ENCODE peak calls at places on chromosomes 1 and 21, in seven cellular contexts. One of them, this sample, is unnamed.

GRCh38 chr1:22837332-22837731 is 126.7 kb downstream of the EPHB2 start:
- DNase-seq in transverse colon: no peak
- DNase-seq in neural progenitor cell: no peak
- DNase-seq in endodermal cell: no peak
- DNase-seq in HepG2: no peak
- DNase-seq in SK-N-SH: no peak
- DNase-seq in GM23338: no peak
- DNase-seq in this sample: no peak

GRCh38 chr1:151847867-151848596 is 5.5 kb downstream of the THEM5 start:
- DNase-seq in HepG2: no peak
- DNase-seq in transverse colon: no peak
- DNase-seq in SK-N-SH: peak; percentile 84
- DNase-seq in neural progenitor cell: no peak
- DNase-seq in endodermal cell: peak; percentile 32
- DNase-seq in GM23338: no peak
- DNase-seq in this sample: no peak

GRCh38 chr1:86018311-86018923 is 138.2 kb downstream of the COL24A1 start:
- DNase-seq in HepG2: peak; percentile 10
- DNase-seq in GM23338: peak; percentile 68
- DNase-seq in transverse colon: no peak
- DNase-seq in endodermal cell: peak; percentile 54
- DNase-seq in SK-N-SH: peak; percentile 31
- DNase-seq in neural progenitor cell: peak; percentile 48
- DNase-seq in this sample: no peak

GRCh38 chr1:213014642-213015041 is 1.0 kb downstream of the ANGEL2 start:
- DNase-seq in GM23338: peak; percentile 24
- DNase-seq in SK-N-SH: peak; percentile 13
- DNase-seq in neural progenitor cell: peak; percentile 29
- DNase-seq in endodermal cell: no peak
- DNase-seq in HepG2: peak; percentile 16
- DNase-seq in transverse colon: no peak
- DNase-seq in this sample: no peak

GRCh38 chr1:236535656-236536293 is 12.0 kb downstream of the LGALS8 start:
- DNase-seq in HepG2: no peak
- DNase-seq in neural progenitor cell: no peak
- DNase-seq in GM23338: no peak
- DNase-seq in endodermal cell: no peak
- DNase-seq in SK-N-SH: peak; percentile 57
- DNase-seq in transverse colon: no peak
- DNase-seq in this sample: no peak

GRCh38 chr1:226655251-226656163 is 83.6 kb downstream of the ITPKB start:
- DNase-seq in endodermal cell: peak; percentile 86
- DNase-seq in neural progenitor cell: no peak
- DNase-seq in HepG2: no peak
- DNase-seq in GM23338: no peak
- DNase-seq in transverse colon: no peak
- DNase-seq in SK-N-SH: no peak
- DNase-seq in this sample: no peak

GRCh38 chr1:68213843-68214242 is 18.5 kb downstream of the WLS start:
- DNase-seq in HepG2: peak; percentile 3
- DNase-seq in transverse colon: peak; percentile 75
- DNase-seq in GM23338: no peak
- DNase-seq in neural progenitor cell: no peak
- DNase-seq in endodermal cell: no peak
- DNase-seq in SK-N-SH: peak; percentile 22
- DNase-seq in this sample: no peak

GRCh38 chr21:38819051-38819718 is 13.5 kb downstream of the ETS2 start:
- DNase-seq in neural progenitor cell: no peak
- DNase-seq in SK-N-SH: no peak
- DNase-seq in endodermal cell: peak; percentile 40
- DNase-seq in GM23338: no peak
- DNase-seq in transverse colon: no peak
- DNase-seq in HepG2: no peak
- DNase-seq in this sample: no peak

GRCh38 chr1:160520999-160521398 is 2.1 kb downstream of the SLAMF6 start:
- DNase-seq in endodermal cell: no peak
- DNase-seq in transverse colon: no peak
- DNase-seq in neural progenitor cell: no peak
- DNase-seq in SK-N-SH: no peak
- DNase-seq in GM23338: no peak
- DNase-seq in HepG2: no peak
- DNase-seq in this sample: no peak

GRCh38 chr1:229225331-229225782 is 45.6 kb upstream of the RAB4A start:
- DNase-seq in HepG2: peak; percentile 61
- DNase-seq in endodermal cell: no peak
- DNase-seq in SK-N-SH: no peak
- DNase-seq in GM23338: no peak
- DNase-seq in transverse colon: peak; percentile 86
- DNase-seq in neural progenitor cell: no peak
- DNase-seq in this sample: no peak

GRCh38 chr1:157166581-157166980 is 28.4 kb upstream of the ETV3 start:
- DNase-seq in SK-N-SH: no peak
- DNase-seq in GM23338: no peak
- DNase-seq in endodermal cell: no peak
- DNase-seq in transverse colon: no peak
- DNase-seq in HepG2: no peak
- DNase-seq in neural progenitor cell: no peak
- DNase-seq in this sample: no peak

GRCh38 chr1:68320349-68320748 is 88.0 kb upstream of the WLS start:
- DNase-seq in neural progenitor cell: peak; percentile 25
- DNase-seq in endodermal cell: peak; percentile 58
- DNase-seq in transverse colon: no peak
- DNase-seq in SK-N-SH: no peak
- DNase-seq in HepG2: no peak
- DNase-seq in GM23338: peak; percentile 21
- DNase-seq in this sample: no peak

GRCh38 chr1:41333146-41333784 is 28.0 kb upstream of the FOXO6 start:
- DNase-seq in transverse colon: no peak
- DNase-seq in neural progenitor cell: no peak
- DNase-seq in HepG2: peak; percentile 16
- DNase-seq in GM23338: no peak
- DNase-seq in endodermal cell: peak; percentile 22
- DNase-seq in SK-N-SH: no peak
- DNase-seq in this sample: no peak

GRCh38 chr1:217029311-217030157 is 306.3 kb upstream of the ESRRG start:
- DNase-seq in neural progenitor cell: no peak
- DNase-seq in endodermal cell: no peak
- DNase-seq in GM23338: no peak
- DNase-seq in HepG2: no peak
- DNase-seq in SK-N-SH: no peak
- DNase-seq in transverse colon: peak; percentile 37
- DNase-seq in this sample: no peak

GRCh38 chr1:98333936-98334335 is 327.6 kb upstream of the SNX7 start:
- DNase-seq in GM23338: no peak
- DNase-seq in HepG2: no peak
- DNase-seq in transverse colon: no peak
- DNase-seq in endodermal cell: no peak
- DNase-seq in SK-N-SH: no peak
- DNase-seq in neural progenitor cell: no peak
- DNase-seq in this sample: peak; percentile 29

GRCh38 chr1:182595641-182596240 is 6.7 kb upstream of the RNASEL start:
- DNase-seq in transverse colon: peak; percentile 79
- DNase-seq in neural progenitor cell: peak; percentile 78
- DNase-seq in endodermal cell: peak; percentile 91
- DNase-seq in GM23338: peak; percentile 86
- DNase-seq in HepG2: peak; percentile 30
- DNase-seq in SK-N-SH: peak; percentile 69
- DNase-seq in this sample: peak; percentile 55

GRCh38 chr1:113811353-113811887 is 856 bp downstream of the RSBN1 start:
- DNase-seq in SK-N-SH: peak; percentile 19
- DNase-seq in HepG2: peak; percentile 9
- DNase-seq in endodermal cell: peak; percentile 86
- DNase-seq in transverse colon: peak; percentile 62
- DNase-seq in neural progenitor cell: peak; percentile 82
- DNase-seq in GM23338: peak; percentile 57
- DNase-seq in this sample: peak; percentile 59

GRCh38 chr1:150972417-150972940 is 2.2 kb downstream of the CERS2 start:
- DNase-seq in SK-N-SH: no peak
- DNase-seq in neural progenitor cell: no peak
- DNase-seq in GM23338: no peak
- DNase-seq in transverse colon: no peak
- DNase-seq in HepG2: no peak
- DNase-seq in endodermal cell: no peak
- DNase-seq in this sample: peak; percentile 54

GRCh38 chr21:42683371-42684108 is 30.1 kb downstream of the PDE9A start:
- DNase-seq in neural progenitor cell: no peak
- DNase-seq in SK-N-SH: no peak
- DNase-seq in endodermal cell: no peak
- DNase-seq in transverse colon: no peak
- DNase-seq in HepG2: no peak
- DNase-seq in GM23338: no peak
- DNase-seq in this sample: no peak

GRCh38 chr1:218463194-218464156 is 118.3 kb downstream of the TGFB2 start:
- DNase-seq in transverse colon: peak; percentile 20
- DNase-seq in GM23338: no peak
- DNase-seq in endodermal cell: no peak
- DNase-seq in HepG2: no peak
- DNase-seq in SK-N-SH: peak; percentile 6
- DNase-seq in neural progenitor cell: peak; percentile 70
- DNase-seq in this sample: no peak

GRCh38 chr1:173258484-173259264 is 51.5 kb upstream of the TNFSF4 start:
- DNase-seq in HepG2: no peak
- DNase-seq in transverse colon: no peak
- DNase-seq in endodermal cell: peak; percentile 47
- DNase-seq in GM23338: peak; percentile 4
- DNase-seq in neural progenitor cell: no peak
- DNase-seq in SK-N-SH: no peak
- DNase-seq in this sample: no peak

GRCh38 chr1:205444300-205444930 is 11.4 kb downstream of the BLACAT1 start:
- DNase-seq in transverse colon: no peak
- DNase-seq in HepG2: no peak
- DNase-seq in neural progenitor cell: no peak
- DNase-seq in GM23338: peak; percentile 29
- DNase-seq in SK-N-SH: no peak
- DNase-seq in endodermal cell: no peak
- DNase-seq in this sample: no peak

DNA sequence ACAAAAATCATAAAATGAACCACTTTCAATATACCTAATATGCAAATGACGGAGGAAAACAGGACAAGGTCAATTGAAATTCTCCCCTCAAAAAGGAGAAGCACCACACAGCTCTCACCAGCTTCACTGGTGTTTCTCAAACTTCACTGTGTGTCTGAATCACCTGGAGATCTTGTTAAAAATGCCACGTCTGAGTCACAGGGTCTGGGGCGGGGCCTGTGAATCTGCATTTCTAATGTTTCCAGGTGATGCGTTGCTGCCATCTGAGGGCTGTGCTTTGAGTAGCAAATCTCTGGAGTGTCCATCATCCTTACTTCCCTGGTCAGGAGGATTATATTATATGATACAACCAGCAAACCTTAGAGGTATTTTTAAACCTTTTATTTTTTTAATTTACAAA is 9.0 kb downstream of the CLDN19 start:
- DNase-seq in endodermal cell: peak; percentile 71
- DNase-seq in neural progenitor cell: no peak
- DNase-seq in HepG2: no peak
- DNase-seq in transverse colon: peak; percentile 55
- DNase-seq in SK-N-SH: peak; percentile 32
- DNase-seq in GM23338: peak; percentile 61
- DNase-seq in this sample: peak; percentile 55
- TF ChIP-seq CTCF in endodermal cell: peak; percentile 42
- TF ChIP-seq CTCF in neural progenitor cell: peak; percentile 22
- TF ChIP-seq CTCF in HepG2: peak; percentile 60
- TF ChIP-seq CTCF in transverse colon: no peak
- TF ChIP-seq CTCF in SK-N-SH: peak; percentile 37
- TF ChIP-seq CTCF in GM23338: peak; percentile 74
- TF ChIP-seq CTCF in this sample: peak; percentile 56

DNA sequence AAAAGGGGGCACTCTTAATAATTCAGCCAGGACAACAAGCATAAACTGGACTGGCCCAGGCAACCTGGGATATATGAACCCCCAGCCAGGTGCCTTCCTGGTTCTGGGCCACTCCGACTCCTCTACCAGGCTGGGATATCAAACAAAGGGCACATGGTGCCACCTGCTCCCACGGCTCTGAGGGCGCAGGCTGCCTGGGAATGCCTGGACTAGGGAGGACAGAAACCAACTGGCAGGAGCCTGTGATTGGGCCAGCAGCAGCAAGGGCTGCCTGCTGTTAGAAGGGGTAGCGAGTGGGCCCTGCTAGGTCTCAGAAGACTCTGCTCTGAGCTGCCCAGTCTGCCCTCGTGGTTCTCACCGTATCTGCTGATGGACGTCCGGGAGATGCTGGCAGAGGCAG is 123.2 kb upstream of the CD34 start:
- DNase-seq in neural progenitor cell: no peak
- DNase-seq in SK-N-SH: no peak
- DNase-seq in transverse colon: no peak
- DNase-seq in GM23338: no peak
- DNase-seq in HepG2: no peak
- DNase-seq in endodermal cell: no peak
- DNase-seq in this sample: no peak
- H3K27ac ChIP-seq in neural progenitor cell: no peak overlapping the region
- H3K27ac ChIP-seq in SK-N-SH: no peak overlapping the region
- H3K27ac ChIP-seq in transverse colon: no peak overlapping the region
- H3K27ac ChIP-seq in GM23338: no peak overlapping the region
- H3K27ac ChIP-seq in HepG2: no peak overlapping the region
- H3K27ac ChIP-seq in endodermal cell: no peak overlapping the region
- H3K27ac ChIP-seq in this sample: no peak overlapping the region

DNA sequence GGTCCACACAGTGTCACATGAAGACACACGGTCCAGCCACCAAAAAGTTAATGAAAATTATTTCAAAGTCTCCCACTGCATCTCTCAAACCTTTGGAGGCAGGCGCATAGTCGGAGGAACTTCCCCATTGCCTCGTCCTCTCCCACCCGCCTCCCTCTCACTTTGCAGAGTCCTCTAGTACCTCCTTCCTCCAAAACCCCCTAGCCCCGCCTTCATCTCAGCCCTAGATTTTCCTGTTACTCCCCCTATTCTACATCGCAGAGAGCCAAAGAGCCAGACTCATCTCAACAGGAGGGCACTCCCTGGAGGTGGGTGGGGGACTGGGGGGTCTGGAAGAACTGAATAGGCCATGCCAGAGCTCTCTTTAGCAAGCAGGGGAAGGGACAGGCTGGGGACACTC is 79.3 kb downstream of the DISP3 start:
- DNase-seq in HepG2: no peak
- DNase-seq in SK-N-SH: no peak
- DNase-seq in transverse colon: no peak
- DNase-seq in endodermal cell: peak; percentile 65
- DNase-seq in neural progenitor cell: peak; percentile 36
- DNase-seq in GM23338: peak; percentile 59
- DNase-seq in this sample: no peak
- H3K27me3 ChIP-seq in HepG2: peaks cover 1% of the 10 kb centered on the region
- H3K27me3 ChIP-seq in SK-N-SH: no peaks in the 10 kb centered on the region
- H3K27me3 ChIP-seq in transverse colon: peaks cover 76% of the 10 kb centered on the region
- H3K27me3 ChIP-seq in endodermal cell: peaks cover 10% of the 10 kb centered on the region
- H3K27me3 ChIP-seq in neural progenitor cell: peaks cover 3% of the 10 kb centered on the region
- H3K27me3 ChIP-seq in GM23338: no peaks in the 10 kb centered on the region
- H3K27me3 ChIP-seq in this sample: no peaks in the 10 kb centered on the region

GRCh38 chr21:16978309-16978895 is 534.4 kb upstream of the CXADR start:
- DNase-seq in SK-N-SH: no peak
- DNase-seq in HepG2: no peak
- DNase-seq in neural progenitor cell: no peak
- DNase-seq in transverse colon: no peak
- DNase-seq in GM23338: no peak
- DNase-seq in endodermal cell: no peak
- DNase-seq in this sample: no peak

GRCh38 chr21:16974060-16974459 is 538.8 kb upstream of the CXADR start:
- DNase-seq in GM23338: no peak
- DNase-seq in SK-N-SH: no peak
- DNase-seq in transverse colon: no peak
- DNase-seq in endodermal cell: no peak
- DNase-seq in HepG2: no peak
- DNase-seq in neural progenitor cell: no peak
- DNase-seq in this sample: no peak

GRCh38 chr21:16979574-16979973 is 533.3 kb upstream of the CXADR start:
- DNase-seq in transverse colon: no peak
- DNase-seq in neural progenitor cell: no peak
- DNase-seq in endodermal cell: no peak
- DNase-seq in HepG2: no peak
- DNase-seq in SK-N-SH: no peak
- DNase-seq in GM23338: no peak
- DNase-seq in this sample: no peak

GRCh38 chr21:16976132-16976666 is 536.6 kb upstream of the CXADR start:
- DNase-seq in neural progenitor cell: no peak
- DNase-seq in endodermal cell: no peak
- DNase-seq in transverse colon: no peak
- DNase-seq in GM23338: no peak
- DNase-seq in SK-N-SH: no peak
- DNase-seq in HepG2: no peak
- DNase-seq in this sample: no peak
- TF ChIP-seq CTCF in neural progenitor cell: no peak
- TF ChIP-seq CTCF in endodermal cell: no peak
- TF ChIP-seq CTCF in transverse colon: no peak
- TF ChIP-seq CTCF in GM23338: no peak
- TF ChIP-seq CTCF in SK-N-SH: no peak
- TF ChIP-seq CTCF in HepG2: no peak
- TF ChIP-seq CTCF in this sample: no peak